ENCODE peak calls at places on chromosome 9, in nine cellular contexts. S is ovary, C is left lung, M is GM23338, H is A673, W is HCT116, B is tibial nerve, P is tibial artery, D is esophagus muscularis mucosa. Q is an unnamed sample.

GRCh38 chr9:99903393-99903792 is 3.1 kb upstream of the STX17 start:
- DNase-seq in H (no peak), S (no peak), W (no peak), B (no peak), C (no peak), D (no peak), P (no peak), M (no peak), Q (no peak)

GRCh38 chr9:90925581-90926257 is 124.1 kb downstream of the SYK start:
- DNase-seq in P (no peak), M (no peak), H (peak; percentile 15), W (no peak), S (no peak), B (no peak), C (no peak), D (no peak), Q (peak; percentile 39)

GRCh38 chr9:134325813-134326753 is at the start of gene RXRA:
- DNase-seq in W (no peak), P (peak; percentile 76), M (peak; percentile 75), B (peak; percentile 68), D (no peak), H (peak; percentile 89), S (peak; percentile 88), C (peak; percentile 87), Q (peak; percentile 65)

GRCh38 chr9:18018241-18018640 is 439.4 kb downstream of the SH3GL2 start:
- DNase-seq in C (no peak), B (no peak), D (no peak), M (no peak), W (no peak), S (no peak), H (no peak), P (no peak), Q (no peak)

GRCh38 chr9:95494022-95494415 is 22.8 kb downstream of the PTCH1 start:
- DNase-seq in M (no peak), W (no peak), S (no peak), H (no peak), P (no peak), C (no peak), D (no peak), B (no peak), Q (no peak)

GRCh38 chr9:127388037-127388855 is 8.7 kb upstream of the SLC2A8 start:
- DNase-seq in W (peak; percentile 86), P (peak; percentile 62), D (no peak), B (peak; percentile 75), S (no peak), M (no peak), C (no peak), H (peak; percentile 71), Q (peak; percentile 93)

GRCh38 chr9:106753155-106753671 is 109.8 kb upstream of the ZNF462 start:
- DNase-seq in W (no peak), C (peak; percentile 43), S (no peak), H (no peak), D (no peak), M (no peak), P (no peak), B (no peak), Q (no peak)

GRCh38 chr9:69122391-69123141 is 51.5 kb upstream of the TJP2 start:
- DNase-seq in D (no peak), P (no peak), B (no peak), S (no peak), C (no peak), W (peak; percentile 80), M (peak; percentile 82), H (peak; percentile 32), Q (peak; percentile 63)

GRCh38 chr9:89116064-89116817 is 62.4 kb downstream of the SHC3 start:
- DNase-seq in W (no peak), D (no peak), B (no peak), C (no peak), H (no peak), S (no peak), P (no peak), M (no peak), Q (peak; percentile 51)
- H3K4me3 ChIP-seq in W (no peak overlapping the region), D (no peak overlapping the region), B (no peak overlapping the region), C (no peak overlapping the region), H (no peak overlapping the region), S (no peak overlapping the region), P (no peak overlapping the region), M (no peak overlapping the region), Q (no peak overlapping the region)

GRCh38 chr9:121372239-121372562 is 2.2 kb upstream of the STOM start:
- DNase-seq in P (no peak), B (no peak), C (no peak), S (no peak), M (no peak), H (no peak), W (no peak), D (no peak), Q (no peak)

GRCh38 chr9:121363586-121363961 is 6.5 kb downstream of the STOM start:
- DNase-seq in S (no peak), C (no peak), H (no peak), W (no peak), P (no peak), D (no peak), M (no peak), B (no peak), Q (no peak)

GRCh38 chr9:121371495-121371911 is 1.5 kb upstream of the STOM start:
- DNase-seq in P (no peak), S (no peak), D (no peak), W (no peak), M (no peak), H (no peak), B (no peak), C (no peak), Q (no peak)

GRCh38 chr9:121369595-121370265 is at the start of gene STOM:
- DNase-seq in B (peak; percentile 87), H (peak; percentile 78), D (peak; percentile 97), W (no peak), S (peak; percentile 91), M (peak; percentile 73), C (peak; percentile 85), P (peak; percentile 91), Q (peak; percentile 63)

DNA sequence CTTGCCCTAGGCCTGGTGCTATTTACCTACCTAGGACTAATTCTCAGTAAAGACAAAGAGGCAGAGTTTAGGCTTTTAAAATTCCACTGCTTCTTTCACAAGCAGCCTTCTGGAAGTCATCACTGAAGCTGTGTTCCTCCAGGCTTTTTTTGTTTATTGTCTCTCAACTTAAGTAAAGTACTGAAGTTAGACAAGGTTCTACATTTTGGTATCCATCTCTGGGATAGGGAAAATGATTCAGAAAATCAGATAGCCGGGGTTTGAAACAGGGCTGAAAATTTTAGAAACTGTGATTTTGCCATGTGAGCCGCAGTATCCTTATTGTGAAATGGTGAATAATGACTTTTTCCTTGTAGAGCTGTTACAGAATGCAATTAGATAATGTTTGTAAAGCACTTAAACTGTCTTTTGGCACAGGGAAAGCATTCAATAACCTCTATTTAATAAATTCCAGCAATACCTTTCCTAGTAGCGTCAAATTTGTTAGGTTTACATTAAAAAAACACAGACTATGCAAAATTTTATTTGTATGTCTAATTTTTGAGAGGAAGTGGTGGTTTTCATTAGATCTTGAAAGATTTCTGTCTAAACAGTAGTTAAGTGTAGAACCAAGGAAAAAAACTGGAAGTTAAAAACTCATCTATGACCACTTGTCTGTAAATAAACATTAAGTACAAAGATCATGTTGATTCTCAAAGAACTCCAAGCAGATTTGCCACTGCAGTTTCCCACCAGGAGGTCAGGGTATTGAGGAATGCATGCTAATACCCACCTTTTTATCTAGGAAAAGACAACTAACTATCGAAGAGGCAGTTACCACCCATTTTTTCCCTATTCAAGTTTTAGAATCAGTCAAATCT is 2.2 kb downstream of the STOM start:
- DNase-seq in C (no peak), W (no peak), D (no peak), P (no peak), H (no peak), B (no peak), S (no peak), M (peak; percentile 51), Q (no peak)
- H3K27ac ChIP-seq in C (peak overlapping the region; percentile 96), W (no peak overlapping the region), D (peak overlapping the region; percentile 97), P (peak overlapping the region; percentile 93), H (peak overlapping the region; percentile 36), B (peak overlapping the region; percentile 98), S (peak overlapping the region; percentile 43), M (peak overlapping the region; percentile 79), Q (no peak overlapping the region)

GRCh38 chr9:128923493-128923883 is 2.7 kb downstream of the PHYHD1 start:
- DNase-seq in M (no peak), H (no peak), C (no peak), W (no peak), P (no peak), S (no peak), D (no peak), B (no peak), Q (no peak)
- H3K4me3 ChIP-seq in M (no peak overlapping the region), H (no peak overlapping the region), C (no peak overlapping the region), W (no peak overlapping the region), P (no peak overlapping the region), S (no peak overlapping the region), D (no peak overlapping the region), B (no peak overlapping the region), Q (no peak overlapping the region)

GRCh38 chr9:132880311-132880661 is 1.6 kb downstream of the SPACA9 start:
- DNase-seq in P (no peak), W (no peak), B (no peak), C (no peak), S (no peak), D (no peak), M (no peak), H (no peak), Q (no peak)

GRCh38 chr9:132881826-132882225 is 3.1 kb downstream of the SPACA9 start:
- DNase-seq in M (no peak), D (no peak), P (no peak), C (no peak), H (no peak), W (no peak), B (no peak), S (no peak), Q (no peak)

GRCh38 chr9:132878695-132879064 is at the start of gene SPACA9:
- DNase-seq in D (peak; percentile 93), C (peak; percentile 77), B (peak; percentile 59), P (peak; percentile 62), H (peak; percentile 54), M (peak; percentile 77), S (peak; percentile 76), W (peak; percentile 10), Q (no peak)

GRCh38 chr9:132877818-132878694 is at the start of gene AK8:
- DNase-seq in W (peak; percentile 48), H (peak; percentile 79), M (peak; percentile 85), P (peak; percentile 58), S (peak; percentile 86), B (peak; percentile 43), C (peak; percentile 64), D (no peak), Q (no peak)

DNA sequence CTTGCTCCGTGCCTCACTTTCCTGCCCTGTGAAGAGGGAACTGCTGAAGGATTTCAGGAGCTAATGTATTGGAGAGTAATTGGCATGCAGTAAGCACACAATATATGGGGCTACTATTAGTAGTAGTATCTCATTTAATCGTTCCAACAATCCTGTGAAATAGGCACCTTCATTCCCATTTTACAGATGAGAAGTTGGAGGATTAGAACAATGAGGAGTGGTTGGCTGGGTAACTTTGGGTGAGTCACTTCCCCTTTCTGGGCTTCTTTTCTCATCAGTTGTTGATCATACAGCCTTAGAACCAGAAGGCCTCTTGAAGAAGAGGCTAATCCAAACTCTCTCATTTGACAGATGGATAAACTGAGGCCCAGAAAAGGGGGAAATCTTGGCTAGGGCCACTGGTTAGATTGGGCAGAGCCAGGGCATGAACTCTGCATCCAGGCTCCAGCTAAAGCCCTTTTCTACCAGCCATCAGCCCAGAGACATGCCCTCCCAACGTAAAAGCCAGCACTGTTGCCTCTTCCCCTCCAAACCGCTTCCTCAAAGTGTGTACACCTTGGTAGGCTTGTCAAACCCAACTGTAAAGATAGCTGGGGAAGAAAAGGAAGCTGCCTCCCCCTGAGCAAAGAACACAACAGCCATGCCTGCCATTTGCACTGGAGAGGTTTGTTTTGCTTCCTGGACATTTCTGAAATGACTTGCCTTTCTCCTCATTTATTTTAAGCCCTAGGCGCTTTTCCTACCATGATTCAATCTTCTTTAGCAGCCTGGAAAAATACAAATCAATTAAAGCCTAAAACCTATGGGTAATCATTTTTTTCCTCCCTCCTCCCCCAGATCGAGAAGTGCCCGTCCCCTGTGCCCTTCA is 979 bp downstream of the SPACA9 start:
- DNase-seq in C (no peak), P (no peak), M (no peak), B (no peak), W (no peak), S (no peak), D (no peak), H (no peak), Q (no peak)
- H3K27ac ChIP-seq in C (no peak overlapping the region), P (peak overlapping the region; percentile 80), M (no peak overlapping the region), B (peak overlapping the region; percentile 93), W (no peak overlapping the region), S (peak overlapping the region; percentile 27), D (peak overlapping the region; percentile 90), H (no peak overlapping the region), Q (peak overlapping the region; percentile 11)

Q was measured in AG04450.